ENCODE peak calls at places on chromosomes 12 and 14, in six cellular contexts. One of them, this sample, is unnamed.

GRCh38 chr14:101024686-101025085 is 121.2 kb upstream of the RTL1 start:
- DNase-seq in activated CD8-positive, alpha-beta T cell treated with anti-CD3 and anti-CD28 coated beads for 36 hours: no peak
- DNase-seq in brain microvascular endothelial cell: no peak
- DNase-seq in B cell: no peak
- DNase-seq in Peyer's patch: peak; percentile 11
- DNase-seq in fibroblast of mammary gland: no peak
- DNase-seq in this sample: no peak

GRCh38 chr14:97219356-97220017 is 422.3 kb downstream of the VRK1 start:
- DNase-seq in activated CD8-positive, alpha-beta T cell treated with anti-CD3 and anti-CD28 coated beads for 36 hours: peak; percentile 15
- DNase-seq in brain microvascular endothelial cell: no peak
- DNase-seq in B cell: no peak
- DNase-seq in Peyer's patch: no peak
- DNase-seq in fibroblast of mammary gland: no peak
- DNase-seq in this sample: no peak

GRCh38 chr14:69325646-69326265 is 65.8 kb downstream of the GALNT16 start:
- DNase-seq in activated CD8-positive, alpha-beta T cell treated with anti-CD3 and anti-CD28 coated beads for 36 hours: no peak
- DNase-seq in brain microvascular endothelial cell: no peak
- DNase-seq in B cell: no peak
- DNase-seq in Peyer's patch: peak; percentile 15
- DNase-seq in fibroblast of mammary gland: no peak
- DNase-seq in this sample: no peak

GRCh38 chr14:74301594-74302159 is 1.1 kb downstream of the ABCD4 start:
- DNase-seq in activated CD8-positive, alpha-beta T cell treated with anti-CD3 and anti-CD28 coated beads for 36 hours: no peak
- DNase-seq in brain microvascular endothelial cell: no peak
- DNase-seq in B cell: no peak
- DNase-seq in Peyer's patch: no peak
- DNase-seq in fibroblast of mammary gland: no peak
- DNase-seq in this sample: no peak

GRCh38 chr12:6444031-6444430 is 724 bp upstream of the CD27 start:
- DNase-seq in activated CD8-positive, alpha-beta T cell treated with anti-CD3 and anti-CD28 coated beads for 36 hours: peak; percentile 51
- DNase-seq in brain microvascular endothelial cell: no peak
- DNase-seq in B cell: no peak
- DNase-seq in Peyer's patch: peak; percentile 28
- DNase-seq in fibroblast of mammary gland: no peak
- DNase-seq in this sample: no peak

GRCh38 chr14:98951521-98952152 is 320.4 kb downstream of the BCL11B start:
- DNase-seq in activated CD8-positive, alpha-beta T cell treated with anti-CD3 and anti-CD28 coated beads for 36 hours: no peak
- DNase-seq in brain microvascular endothelial cell: no peak
- DNase-seq in B cell: no peak
- DNase-seq in Peyer's patch: no peak
- DNase-seq in fibroblast of mammary gland: no peak
- DNase-seq in this sample: no peak

GRCh38 chr12:52891044-52891443 is 13.8 kb downstream of the KRT8 start:
- DNase-seq in activated CD8-positive, alpha-beta T cell treated with anti-CD3 and anti-CD28 coated beads for 36 hours: no peak
- DNase-seq in brain microvascular endothelial cell: no peak
- DNase-seq in B cell: no peak
- DNase-seq in Peyer's patch: no peak
- DNase-seq in fibroblast of mammary gland: no peak
- DNase-seq in this sample: no peak

GRCh38 chr14:32367501-32367900 is 38.4 kb downstream of the AKAP6 start:
- DNase-seq in activated CD8-positive, alpha-beta T cell treated with anti-CD3 and anti-CD28 coated beads for 36 hours: no peak
- DNase-seq in brain microvascular endothelial cell: no peak
- DNase-seq in B cell: no peak
- DNase-seq in Peyer's patch: no peak
- DNase-seq in fibroblast of mammary gland: peak; percentile 27
- DNase-seq in this sample: no peak

GRCh38 chr12:131683266-131684014 is 27.4 kb upstream of the SFSWAP start:
- DNase-seq in activated CD8-positive, alpha-beta T cell treated with anti-CD3 and anti-CD28 coated beads for 36 hours: no peak
- DNase-seq in brain microvascular endothelial cell: no peak
- DNase-seq in B cell: no peak
- DNase-seq in Peyer's patch: no peak
- DNase-seq in fibroblast of mammary gland: no peak
- DNase-seq in this sample: no peak

GRCh38 chr12:122643207-122643805 is 59.9 kb downstream of the HCAR2 start:
- DNase-seq in activated CD8-positive, alpha-beta T cell treated with anti-CD3 and anti-CD28 coated beads for 36 hours: no peak
- DNase-seq in brain microvascular endothelial cell: no peak
- DNase-seq in B cell: no peak
- DNase-seq in Peyer's patch: no peak
- DNase-seq in fibroblast of mammary gland: peak; percentile 52
- DNase-seq in this sample: no peak

GRCh38 chr12:85866929-85867776 is 6.9 kb upstream of the NTS start:
- DNase-seq in activated CD8-positive, alpha-beta T cell treated with anti-CD3 and anti-CD28 coated beads for 36 hours: peak; percentile 39
- DNase-seq in brain microvascular endothelial cell: peak; percentile 76
- DNase-seq in B cell: no peak
- DNase-seq in Peyer's patch: no peak
- DNase-seq in fibroblast of mammary gland: peak; percentile 72
- DNase-seq in this sample: peak; percentile 38

GRCh38 chr14:71117839-71118743 is 210.8 kb downstream of the PCNX1 start:
- DNase-seq in activated CD8-positive, alpha-beta T cell treated with anti-CD3 and anti-CD28 coated beads for 36 hours: no peak
- DNase-seq in brain microvascular endothelial cell: peak; percentile 78
- DNase-seq in B cell: no peak
- DNase-seq in Peyer's patch: peak; percentile 66
- DNase-seq in fibroblast of mammary gland: peak; percentile 89
- DNase-seq in this sample: peak; percentile 11

GRCh38 chr14:93870377-93870776 is 56.8 kb upstream of the FAM181A start:
- DNase-seq in activated CD8-positive, alpha-beta T cell treated with anti-CD3 and anti-CD28 coated beads for 36 hours: no peak
- DNase-seq in brain microvascular endothelial cell: no peak
- DNase-seq in B cell: no peak
- DNase-seq in Peyer's patch: no peak
- DNase-seq in fibroblast of mammary gland: no peak
- DNase-seq in this sample: no peak

GRCh38 chr12:18054925-18055324 is 35.1 kb downstream of the RERGL start:
- DNase-seq in activated CD8-positive, alpha-beta T cell treated with anti-CD3 and anti-CD28 coated beads for 36 hours: no peak
- DNase-seq in brain microvascular endothelial cell: no peak
- DNase-seq in B cell: no peak
- DNase-seq in Peyer's patch: no peak
- DNase-seq in fibroblast of mammary gland: no peak
- DNase-seq in this sample: no peak

GRCh38 chr14:34649344-34649743 is 19.4 kb upstream of the SNX6 start:
- DNase-seq in activated CD8-positive, alpha-beta T cell treated with anti-CD3 and anti-CD28 coated beads for 36 hours: no peak
- DNase-seq in brain microvascular endothelial cell: peak; percentile 77
- DNase-seq in B cell: no peak
- DNase-seq in Peyer's patch: no peak
- DNase-seq in fibroblast of mammary gland: peak; percentile 95
- DNase-seq in this sample: no peak

GRCh38 chr12:128911861-128912260 is 58.6 kb downstream of the GLT1D1 start:
- DNase-seq in activated CD8-positive, alpha-beta T cell treated with anti-CD3 and anti-CD28 coated beads for 36 hours: no peak
- DNase-seq in brain microvascular endothelial cell: no peak
- DNase-seq in B cell: no peak
- DNase-seq in Peyer's patch: no peak
- DNase-seq in fibroblast of mammary gland: no peak
- DNase-seq in this sample: no peak

GRCh38 chr12:132506730-132507538 is 17.0 kb downstream of the FBRSL1 start:
- DNase-seq in activated CD8-positive, alpha-beta T cell treated with anti-CD3 and anti-CD28 coated beads for 36 hours: peak; percentile 88
- DNase-seq in brain microvascular endothelial cell: peak; percentile 71
- DNase-seq in B cell: peak; percentile 85
- DNase-seq in Peyer's patch: peak; percentile 71
- DNase-seq in fibroblast of mammary gland: peak; percentile 64
- DNase-seq in this sample: peak; percentile 87

GRCh38 chr14:92848941-92849340 is 54.8 kb downstream of the GOLGA5 start:
- DNase-seq in activated CD8-positive, alpha-beta T cell treated with anti-CD3 and anti-CD28 coated beads for 36 hours: no peak
- DNase-seq in brain microvascular endothelial cell: no peak
- DNase-seq in B cell: no peak
- DNase-seq in Peyer's patch: no peak
- DNase-seq in fibroblast of mammary gland: no peak
- DNase-seq in this sample: no peak

GRCh38 chr12:33427071-33427470 is 12.5 kb downstream of the SYT10 start:
- DNase-seq in activated CD8-positive, alpha-beta T cell treated with anti-CD3 and anti-CD28 coated beads for 36 hours: no peak
- DNase-seq in brain microvascular endothelial cell: no peak
- DNase-seq in B cell: no peak
- DNase-seq in Peyer's patch: no peak
- DNase-seq in fibroblast of mammary gland: peak; percentile 0
- DNase-seq in this sample: no peak

GRCh38 chr12:124381454-124382207 is 86.7 kb downstream of the RFLNA start:
- DNase-seq in activated CD8-positive, alpha-beta T cell treated with anti-CD3 and anti-CD28 coated beads for 36 hours: no peak
- DNase-seq in brain microvascular endothelial cell: peak; percentile 78
- DNase-seq in B cell: no peak
- DNase-seq in Peyer's patch: peak; percentile 92
- DNase-seq in fibroblast of mammary gland: peak; percentile 79
- DNase-seq in this sample: no peak

GRCh38 chr12:124379379-124379937 is 84.6 kb downstream of the RFLNA start:
- DNase-seq in activated CD8-positive, alpha-beta T cell treated with anti-CD3 and anti-CD28 coated beads for 36 hours: no peak
- DNase-seq in brain microvascular endothelial cell: no peak
- DNase-seq in B cell: no peak
- DNase-seq in Peyer's patch: no peak
- DNase-seq in fibroblast of mammary gland: no peak
- DNase-seq in this sample: no peak

GRCh38 chr12:124377981-124378509 is 83.2 kb downstream of the RFLNA start:
- DNase-seq in activated CD8-positive, alpha-beta T cell treated with anti-CD3 and anti-CD28 coated beads for 36 hours: no peak
- DNase-seq in brain microvascular endothelial cell: no peak
- DNase-seq in B cell: no peak
- DNase-seq in Peyer's patch: no peak
- DNase-seq in fibroblast of mammary gland: no peak
- DNase-seq in this sample: no peak

GRCh38 chr12:124380793-124381453 is 86.0 kb downstream of the RFLNA start:
- DNase-seq in activated CD8-positive, alpha-beta T cell treated with anti-CD3 and anti-CD28 coated beads for 36 hours: no peak
- DNase-seq in brain microvascular endothelial cell: no peak
- DNase-seq in B cell: no peak
- DNase-seq in Peyer's patch: no peak
- DNase-seq in fibroblast of mammary gland: no peak
- DNase-seq in this sample: no peak

DNA sequence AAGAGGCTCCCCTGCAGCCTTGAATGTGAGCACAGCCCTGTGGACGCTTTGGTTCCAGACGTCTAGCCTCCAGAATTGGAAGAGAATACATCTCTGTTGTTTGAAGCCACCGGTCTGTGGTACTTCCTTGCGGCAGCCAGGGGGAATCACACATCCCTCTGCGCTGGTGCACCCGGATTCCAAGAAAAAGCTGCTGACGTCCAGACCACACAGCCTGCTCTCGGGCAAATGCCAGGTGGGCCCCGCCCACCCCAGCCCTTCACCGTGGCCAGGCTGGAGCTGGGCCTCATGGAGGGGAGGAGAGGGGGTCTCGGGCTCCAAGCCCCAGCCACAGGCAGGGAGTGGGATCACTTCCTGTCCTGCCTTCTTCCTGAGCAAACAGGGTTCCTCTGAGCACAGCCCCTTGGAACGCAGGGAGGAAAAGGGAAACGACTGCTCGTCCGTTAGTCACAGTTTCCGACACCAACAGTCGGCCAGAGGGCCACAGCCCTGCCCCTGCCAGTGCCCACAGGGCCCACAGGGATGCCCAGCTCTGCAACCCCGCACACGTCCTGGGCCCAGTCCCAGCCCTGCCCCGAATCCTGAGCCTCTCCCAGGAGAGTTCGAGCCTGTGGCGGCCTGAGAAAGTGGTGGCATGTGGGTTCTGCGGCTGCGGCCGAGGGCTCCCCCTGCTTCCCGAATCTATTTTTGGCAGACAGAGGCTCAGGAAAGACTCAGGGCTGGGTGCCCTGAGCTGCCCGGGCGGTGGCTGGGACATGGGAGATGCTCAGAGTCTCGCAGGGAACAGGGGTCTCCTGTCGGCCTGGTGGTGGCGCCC is 85.3 kb downstream of the RFLNA start:
- DNase-seq in activated CD8-positive, alpha-beta T cell treated with anti-CD3 and anti-CD28 coated beads for 36 hours: no peak
- DNase-seq in brain microvascular endothelial cell: peak; percentile 85
- DNase-seq in B cell: no peak
- DNase-seq in Peyer's patch: peak; percentile 56
- DNase-seq in fibroblast of mammary gland: peak; percentile 85
- DNase-seq in this sample: no peak
- TF ChIP-seq CTCF in activated CD8-positive, alpha-beta T cell treated with anti-CD3 and anti-CD28 coated beads for 36 hours: no peak
- TF ChIP-seq CTCF in brain microvascular endothelial cell: peak; percentile 84
- TF ChIP-seq CTCF in B cell: no peak
- TF ChIP-seq CTCF in Peyer's patch: no peak
- TF ChIP-seq CTCF in fibroblast of mammary gland: peak; percentile 55
- TF ChIP-seq CTCF in this sample: no peak

GRCh38 chr14:102213984-102214658 is 74.4 kb downstream of the WDR20 start:
- DNase-seq in activated CD8-positive, alpha-beta T cell treated with anti-CD3 and anti-CD28 coated beads for 36 hours: no peak
- DNase-seq in brain microvascular endothelial cell: no peak
- DNase-seq in B cell: no peak
- DNase-seq in Peyer's patch: no peak
- DNase-seq in fibroblast of mammary gland: peak; percentile 31
- DNase-seq in this sample: no peak
- TF ChIP-seq CTCF in activated CD8-positive, alpha-beta T cell treated with anti-CD3 and anti-CD28 coated beads for 36 hours: no peak
- TF ChIP-seq CTCF in brain microvascular endothelial cell: peak; percentile 25
- TF ChIP-seq CTCF in B cell: no peak
- TF ChIP-seq CTCF in Peyer's patch: no peak
- TF ChIP-seq CTCF in fibroblast of mammary gland: peak; percentile 35
- TF ChIP-seq CTCF in this sample: no peak

DNA sequence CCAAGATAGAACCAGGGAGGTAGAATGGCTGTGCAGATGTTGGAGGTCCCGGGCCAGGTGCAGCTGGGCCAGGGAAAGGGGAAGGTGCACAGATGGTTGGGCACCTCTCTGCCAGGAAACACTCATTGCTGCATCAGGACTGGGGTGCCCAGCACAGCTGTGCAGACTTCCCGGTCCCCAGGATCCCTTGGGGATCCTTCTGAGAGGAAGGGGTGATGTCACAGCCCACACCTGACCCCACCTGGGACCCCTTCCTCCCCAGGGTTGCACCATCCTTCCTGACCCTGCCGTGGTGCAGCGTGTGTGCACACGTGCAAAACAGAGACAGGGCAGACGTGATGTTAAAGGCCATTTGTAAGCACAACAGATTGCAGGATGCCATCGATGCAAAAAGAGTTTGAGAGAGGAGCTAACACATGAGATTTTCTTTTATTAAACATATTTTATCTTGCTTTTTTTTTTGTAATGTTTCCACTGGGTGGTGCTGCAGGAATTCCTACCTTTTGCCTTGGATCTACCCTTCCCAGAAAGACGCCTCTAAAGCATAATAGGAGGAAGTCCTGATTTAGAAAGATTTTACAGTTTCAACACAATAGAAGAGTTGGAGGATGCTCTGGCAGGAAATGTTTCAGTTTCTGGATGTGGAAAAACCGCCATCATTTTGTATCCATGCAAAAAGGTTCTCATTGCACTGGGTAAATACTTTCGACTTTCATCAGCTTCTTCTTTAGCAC is 14.8 kb downstream of the ELK3 start:
- DNase-seq in activated CD8-positive, alpha-beta T cell treated with anti-CD3 and anti-CD28 coated beads for 36 hours: no peak
- DNase-seq in brain microvascular endothelial cell: no peak
- DNase-seq in B cell: peak; percentile 58
- DNase-seq in Peyer's patch: peak; percentile 75
- DNase-seq in fibroblast of mammary gland: no peak
- DNase-seq in this sample: no peak
- TF ChIP-seq CTCF in activated CD8-positive, alpha-beta T cell treated with anti-CD3 and anti-CD28 coated beads for 36 hours: no peak
- TF ChIP-seq CTCF in brain microvascular endothelial cell: peak; percentile 21
- TF ChIP-seq CTCF in B cell: no peak
- TF ChIP-seq CTCF in Peyer's patch: no peak
- TF ChIP-seq CTCF in fibroblast of mammary gland: no peak
- TF ChIP-seq CTCF in this sample: no peak

GRCh38 chr14:21070610-21071224 is 613 bp downstream of the ARHGEF40 start:
- DNase-seq in activated CD8-positive, alpha-beta T cell treated with anti-CD3 and anti-CD28 coated beads for 36 hours: peak; percentile 41
- DNase-seq in brain microvascular endothelial cell: peak; percentile 24
- DNase-seq in B cell: no peak
- DNase-seq in Peyer's patch: peak; percentile 58
- DNase-seq in fibroblast of mammary gland: peak; percentile 66
- DNase-seq in this sample: peak; percentile 70

GRCh38 chr14:21069388-21070082 is 569 bp upstream of the ARHGEF40 start:
- DNase-seq in activated CD8-positive, alpha-beta T cell treated with anti-CD3 and anti-CD28 coated beads for 36 hours: no peak
- DNase-seq in brain microvascular endothelial cell: no peak
- DNase-seq in B cell: peak; percentile 61
- DNase-seq in Peyer's patch: no peak
- DNase-seq in fibroblast of mammary gland: no peak
- DNase-seq in this sample: peak; percentile 30

GRCh38 chr14:21070083-21070609 is at the start of gene ARHGEF40:
- DNase-seq in activated CD8-positive, alpha-beta T cell treated with anti-CD3 and anti-CD28 coated beads for 36 hours: peak; percentile 35
- DNase-seq in brain microvascular endothelial cell: peak; percentile 14
- DNase-seq in B cell: peak; percentile 67
- DNase-seq in Peyer's patch: peak; percentile 69
- DNase-seq in fibroblast of mammary gland: no peak
- DNase-seq in this sample: peak; percentile 70

GRCh38 chr14:21066882-21067502 is 3.1 kb upstream of the ARHGEF40 start:
- DNase-seq in activated CD8-positive, alpha-beta T cell treated with anti-CD3 and anti-CD28 coated beads for 36 hours: no peak
- DNase-seq in brain microvascular endothelial cell: no peak
- DNase-seq in B cell: peak; percentile 37
- DNase-seq in Peyer's patch: no peak
- DNase-seq in fibroblast of mammary gland: no peak
- DNase-seq in this sample: peak; percentile 39

GRCh38 chr14:21068521-21069387 is 1.4 kb upstream of the ARHGEF40 start:
- DNase-seq in activated CD8-positive, alpha-beta T cell treated with anti-CD3 and anti-CD28 coated beads for 36 hours: peak; percentile 74
- DNase-seq in brain microvascular endothelial cell: peak; percentile 39
- DNase-seq in B cell: peak; percentile 82
- DNase-seq in Peyer's patch: peak; percentile 78
- DNase-seq in fibroblast of mammary gland: peak; percentile 63
- DNase-seq in this sample: peak; percentile 78
- TF ChIP-seq CTCF in activated CD8-positive, alpha-beta T cell treated with anti-CD3 and anti-CD28 coated beads for 36 hours: peak; percentile 49
- TF ChIP-seq CTCF in brain microvascular endothelial cell: peak; percentile 79
- TF ChIP-seq CTCF in B cell: peak; percentile 69
- TF ChIP-seq CTCF in Peyer's patch: peak; percentile 31
- TF ChIP-seq CTCF in fibroblast of mammary gland: peak; percentile 68
- TF ChIP-seq CTCF in this sample: peak; percentile 27